ENCODE peak calls at places on chromosomes 5 and 9, in nine cellular contexts. One of them, this sample, is unnamed.

GRCh38 chr9:126329476-126330275 is 3.0 kb downstream of the MVB12B start:
- DNase-seq in brain microvascular endothelial cell: no peak
- DNase-seq in stimulated activated CD4-positive, alpha-beta T cell treated with anti-CD3 and anti-CD28 coated beads, Interleukin-4, amount 100 ng/mL, for 24 hours: no peak
- DNase-seq in mesendoderm: no peak
- DNase-seq in hepatocyte: no peak
- DNase-seq in AG10803: no peak
- DNase-seq in left cardiac atrium: no peak
- DNase-seq in PC-9: no peak
- DNase-seq in IMR-90: no peak
- DNase-seq in this sample: no peak

GRCh38 chr9:121240394-121241145 is 27.4 kb upstream of the GSN start:
- DNase-seq in brain microvascular endothelial cell: no peak
- DNase-seq in stimulated activated CD4-positive, alpha-beta T cell treated with anti-CD3 and anti-CD28 coated beads, Interleukin-4, amount 100 ng/mL, for 24 hours: no peak
- DNase-seq in mesendoderm: no peak
- DNase-seq in hepatocyte: no peak
- DNase-seq in AG10803: peak; percentile 85
- DNase-seq in left cardiac atrium: no peak
- DNase-seq in PC-9: no peak
- DNase-seq in IMR-90: peak; percentile 42
- DNase-seq in this sample: no peak

GRCh38 chr9:128091144-128091543 is 23.1 kb downstream of the SLC25A25 start:
- DNase-seq in brain microvascular endothelial cell: peak; percentile 67
- DNase-seq in stimulated activated CD4-positive, alpha-beta T cell treated with anti-CD3 and anti-CD28 coated beads, Interleukin-4, amount 100 ng/mL, for 24 hours: no peak
- DNase-seq in mesendoderm: peak; percentile 94
- DNase-seq in hepatocyte: peak; percentile 61
- DNase-seq in AG10803: peak; percentile 94
- DNase-seq in left cardiac atrium: peak; percentile 62
- DNase-seq in PC-9: no peak
- DNase-seq in IMR-90: peak; percentile 91
- DNase-seq in this sample: no peak

GRCh38 chr9:126702501-126703329 is 89.0 kb downstream of the LMX1B start:
- DNase-seq in brain microvascular endothelial cell: no peak
- DNase-seq in stimulated activated CD4-positive, alpha-beta T cell treated with anti-CD3 and anti-CD28 coated beads, Interleukin-4, amount 100 ng/mL, for 24 hours: peak; percentile 45
- DNase-seq in mesendoderm: peak; percentile 34
- DNase-seq in hepatocyte: peak; percentile 49
- DNase-seq in AG10803: no peak
- DNase-seq in left cardiac atrium: peak; percentile 31
- DNase-seq in PC-9: no peak
- DNase-seq in IMR-90: no peak
- DNase-seq in this sample: no peak

GRCh38 chr9:7828344-7828743 is 28.8 kb upstream of the DMAC1 start:
- DNase-seq in brain microvascular endothelial cell: no peak
- DNase-seq in stimulated activated CD4-positive, alpha-beta T cell treated with anti-CD3 and anti-CD28 coated beads, Interleukin-4, amount 100 ng/mL, for 24 hours: no peak
- DNase-seq in mesendoderm: no peak
- DNase-seq in hepatocyte: no peak
- DNase-seq in AG10803: no peak
- DNase-seq in left cardiac atrium: no peak
- DNase-seq in PC-9: no peak
- DNase-seq in IMR-90: no peak
- DNase-seq in this sample: no peak

GRCh38 chr5:125486634-125487033 is 740.2 kb upstream of the ZNF608 start:
- DNase-seq in brain microvascular endothelial cell: peak; percentile 46
- DNase-seq in stimulated activated CD4-positive, alpha-beta T cell treated with anti-CD3 and anti-CD28 coated beads, Interleukin-4, amount 100 ng/mL, for 24 hours: no peak
- DNase-seq in mesendoderm: no peak
- DNase-seq in hepatocyte: no peak
- DNase-seq in AG10803: peak; percentile 25
- DNase-seq in left cardiac atrium: no peak
- DNase-seq in PC-9: no peak
- DNase-seq in IMR-90: peak; percentile 53
- DNase-seq in this sample: no peak

GRCh38 chr9:137672907-137673791 is 54.3 kb downstream of the EHMT1 start:
- DNase-seq in brain microvascular endothelial cell: peak; percentile 73
- DNase-seq in stimulated activated CD4-positive, alpha-beta T cell treated with anti-CD3 and anti-CD28 coated beads, Interleukin-4, amount 100 ng/mL, for 24 hours: peak; percentile 51
- DNase-seq in mesendoderm: peak; percentile 71
- DNase-seq in hepatocyte: peak; percentile 85
- DNase-seq in AG10803: peak; percentile 78
- DNase-seq in left cardiac atrium: peak; percentile 35
- DNase-seq in PC-9: peak; percentile 56
- DNase-seq in IMR-90: peak; percentile 79
- DNase-seq in this sample: peak; percentile 38

GRCh38 chr9:111994831-111995458 is 98.3 kb downstream of the UGCG start:
- DNase-seq in brain microvascular endothelial cell: no peak
- DNase-seq in stimulated activated CD4-positive, alpha-beta T cell treated with anti-CD3 and anti-CD28 coated beads, Interleukin-4, amount 100 ng/mL, for 24 hours: peak; percentile 19
- DNase-seq in mesendoderm: no peak
- DNase-seq in hepatocyte: peak; percentile 43
- DNase-seq in AG10803: no peak
- DNase-seq in left cardiac atrium: no peak
- DNase-seq in PC-9: no peak
- DNase-seq in IMR-90: no peak
- DNase-seq in this sample: no peak

GRCh38 chr9:33476503-33476902 is 2.8 kb upstream of the NOL6 start:
- DNase-seq in brain microvascular endothelial cell: no peak
- DNase-seq in stimulated activated CD4-positive, alpha-beta T cell treated with anti-CD3 and anti-CD28 coated beads, Interleukin-4, amount 100 ng/mL, for 24 hours: no peak
- DNase-seq in mesendoderm: no peak
- DNase-seq in hepatocyte: no peak
- DNase-seq in AG10803: no peak
- DNase-seq in left cardiac atrium: no peak
- DNase-seq in PC-9: no peak
- DNase-seq in IMR-90: no peak
- DNase-seq in this sample: no peak

GRCh38 chr5:79746645-79747044 is 57.0 kb downstream of the CMYA5 start:
- DNase-seq in brain microvascular endothelial cell: no peak
- DNase-seq in stimulated activated CD4-positive, alpha-beta T cell treated with anti-CD3 and anti-CD28 coated beads, Interleukin-4, amount 100 ng/mL, for 24 hours: no peak
- DNase-seq in mesendoderm: no peak
- DNase-seq in hepatocyte: no peak
- DNase-seq in AG10803: no peak
- DNase-seq in left cardiac atrium: no peak
- DNase-seq in PC-9: no peak
- DNase-seq in IMR-90: no peak
- DNase-seq in this sample: no peak

GRCh38 chr5:169013208-169013728 is 287.7 kb downstream of the SLIT3 start:
- DNase-seq in brain microvascular endothelial cell: no peak
- DNase-seq in stimulated activated CD4-positive, alpha-beta T cell treated with anti-CD3 and anti-CD28 coated beads, Interleukin-4, amount 100 ng/mL, for 24 hours: no peak
- DNase-seq in mesendoderm: no peak
- DNase-seq in hepatocyte: no peak
- DNase-seq in AG10803: no peak
- DNase-seq in left cardiac atrium: no peak
- DNase-seq in PC-9: no peak
- DNase-seq in IMR-90: no peak
- DNase-seq in this sample: no peak

GRCh38 chr9:95089916-95090791 is 227.4 kb downstream of the FANCC start:
- DNase-seq in brain microvascular endothelial cell: no peak
- DNase-seq in stimulated activated CD4-positive, alpha-beta T cell treated with anti-CD3 and anti-CD28 coated beads, Interleukin-4, amount 100 ng/mL, for 24 hours: no peak
- DNase-seq in mesendoderm: no peak
- DNase-seq in hepatocyte: no peak
- DNase-seq in AG10803: no peak
- DNase-seq in left cardiac atrium: peak; percentile 66
- DNase-seq in PC-9: peak; percentile 39
- DNase-seq in IMR-90: no peak
- DNase-seq in this sample: no peak

GRCh38 chr5:41510176-41510831 is at the start of gene PLCXD3:
- DNase-seq in brain microvascular endothelial cell: no peak
- DNase-seq in stimulated activated CD4-positive, alpha-beta T cell treated with anti-CD3 and anti-CD28 coated beads, Interleukin-4, amount 100 ng/mL, for 24 hours: no peak
- DNase-seq in mesendoderm: peak; percentile 29
- DNase-seq in hepatocyte: peak; percentile 29
- DNase-seq in AG10803: no peak
- DNase-seq in left cardiac atrium: peak; percentile 67
- DNase-seq in PC-9: peak; percentile 51
- DNase-seq in IMR-90: no peak
- DNase-seq in this sample: peak; percentile 9

GRCh38 chr5:159051431-159052281 is 48.1 kb downstream of the EBF1 start:
- DNase-seq in brain microvascular endothelial cell: peak; percentile 40
- DNase-seq in stimulated activated CD4-positive, alpha-beta T cell treated with anti-CD3 and anti-CD28 coated beads, Interleukin-4, amount 100 ng/mL, for 24 hours: no peak
- DNase-seq in mesendoderm: peak; percentile 73
- DNase-seq in hepatocyte: peak; percentile 60
- DNase-seq in AG10803: peak; percentile 47
- DNase-seq in left cardiac atrium: peak; percentile 77
- DNase-seq in PC-9: no peak
- DNase-seq in IMR-90: no peak
- DNase-seq in this sample: no peak

This sample was measured in trophoblast cell.